ENCODE peak calls at places on chromosome 1, in five cellular contexts. H, L, Z, P and A are unnamed samples.

GRCh38 chr1:228802386-228803221 is 67.3 kb downstream of the RHOU start:
- DNase-seq in H (peak), L (no peak), Z (no peak), P (peak), A (peak)

GRCh38 chr1:208216062-208216461 is 28.1 kb downstream of the PLXNA2 start:
- DNase-seq in H (no peak), L (no peak), Z (no peak), P (peak), A (no peak)

GRCh38 chr1:232853994-232854532 is 48.8 kb downstream of the MAP10 start:
- DNase-seq in H (no peak), L (no peak), Z (no peak), P (peak), A (no peak)

GRCh38 chr1:21814241-21814918 is 2.3 kb downstream of the LDLRAD2 start:
- DNase-seq in H (peak), L (no peak), Z (no peak), P (no peak), A (no peak)

GRCh38 chr1:94672001-94672400 is 130.4 kb upstream of the F3 start:
- DNase-seq in H (no peak), L (no peak), Z (no peak), P (peak), A (no peak)

GRCh38 chr1:98058676-98059075 is 137.8 kb upstream of the DPYD start:
- DNase-seq in H (no peak), L (no peak), Z (no peak), P (no peak), A (no peak)

GRCh38 chr1:204296431-204296988 is 63.2 kb downstream of the PLEKHA6 start:
- DNase-seq in H (no peak), L (no peak), Z (no peak), P (peak), A (peak)

GRCh38 chr1:31714442-31715096 is 10.8 kb upstream of the COL16A1 start:
- DNase-seq in H (peak), L (no peak), Z (peak), P (peak), A (no peak)

GRCh38 chr1:70509996-70510876 is 99.2 kb downstream of the CTH start:
- DNase-seq in H (peak), L (peak), Z (peak), P (peak), A (peak)

GRCh38 chr1:25700626-25701025 is 84.0 kb downstream of the MAN1C1 start:
- DNase-seq in H (no peak), L (no peak), Z (no peak), P (no peak), A (no peak)

GRCh38 chr1:89525169-89525855 is 683 bp downstream of the LRRC8B start:
- DNase-seq in H (peak), L (no peak), Z (peak), P (no peak), A (peak)